ENCODE peak calls at places on chromosomes 5 and 9, in six cellular contexts. X is NCI-H1105; A is CD8-positive, alpha-beta T cell; G is NCI-H345; J is suprapubic skin; O is EH. S is an unnamed sample.

GRCh38 chr5:131163315-131164119 is 1.5 kb downstream of the HINT1 start:
- DNase-seq in X (no peak), A (no peak), G (no peak), J (no peak), O (peak; percentile 41), S (no peak)

GRCh38 chr5:88745093-88745696 is 137.8 kb downstream of the MEF2C start:
- DNase-seq in X (no peak), A (no peak), G (no peak), J (no peak), O (no peak), S (no peak)

GRCh38 chr5:78594946-78595921 is 53.3 kb downstream of the LHFPL2 start:
- DNase-seq in X (no peak), A (no peak), G (no peak), J (no peak), O (peak; percentile 98), S (no peak)

GRCh38 chr5:107781451-107781850 is 110.7 kb upstream of the EFNA5 start:
- DNase-seq in X (no peak), A (no peak), G (no peak), J (no peak), O (peak; percentile 46), S (no peak)

GRCh38 chr5:149135536-149136201 is 5.6 kb upstream of the ABLIM3 start:
- DNase-seq in X (no peak), A (no peak), G (no peak), J (no peak), O (peak; percentile 94), S (no peak)

GRCh38 chr9:100911273-100911672 is 117.3 kb upstream of the PLPPR1 start:
- DNase-seq in X (peak; percentile 55), A (no peak), G (peak; percentile 53), J (no peak), O (no peak), S (no peak)

GRCh38 chr9:135156525-135157510 is 69.3 kb downstream of the OLFM1 start:
- DNase-seq in X (no peak), A (no peak), G (no peak), J (no peak), O (peak; percentile 8), S (peak; percentile 81)

GRCh38 chr9:93193373-93193725 is 9.4 kb downstream of the WNK2 start:
- DNase-seq in X (peak; percentile 70), A (no peak), G (peak; percentile 74), J (no peak), O (no peak), S (no peak)

GRCh38 chr9:93827545-93828330 is 127.4 kb downstream of the BARX1 start:
- DNase-seq in X (no peak), A (no peak), G (no peak), J (peak; percentile 52), O (peak; percentile 49), S (peak; percentile 69)

GRCh38 chr9:69412741-69413150 is 87.7 kb downstream of the ENTREP1 start:
- DNase-seq in X (no peak), A (no peak), G (peak; percentile 6), J (no peak), O (peak; percentile 72), S (peak; percentile 74)

GRCh38 chr9:36934478-36935065 is 99.5 kb downstream of the PAX5 start:
- DNase-seq in X (no peak), A (no peak), G (peak; percentile 4), J (no peak), O (no peak), S (no peak)

GRCh38 chr5:53645078-53645477 is 84.6 kb downstream of the NDUFS4 start:
- DNase-seq in X (no peak), A (no peak), G (no peak), J (no peak), O (no peak), S (no peak)

GRCh38 chr5:125189451-125190051 is 443.1 kb upstream of the ZNF608 start:
- DNase-seq in X (no peak), A (no peak), G (no peak), J (no peak), O (peak; percentile 12), S (no peak)

GRCh38 chr5:53543401-53543800 is 17.0 kb upstream of the NDUFS4 start:
- DNase-seq in X (no peak), A (no peak), G (no peak), J (no peak), O (peak; percentile 55), S (no peak)

GRCh38 chr9:69549310-69550202 is 122.6 kb downstream of the APBA1 start:
- DNase-seq in X (peak; percentile 5), A (no peak), G (peak; percentile 37), J (no peak), O (peak; percentile 56), S (peak; percentile 23)

GRCh38 chr9:118059520-118060278 is 355.5 kb downstream of the TLR4 start:
- DNase-seq in X (peak; percentile 12), A (no peak), G (no peak), J (no peak), O (peak; percentile 29), S (peak; percentile 44)

GRCh38 chr5:32499261-32499660 is 54.7 kb upstream of the ZFR start:
- DNase-seq in X (no peak), A (no peak), G (no peak), J (no peak), O (no peak), S (no peak)

GRCh38 chr9:79353856-79354520 is 217.8 kb upstream of the TLE4 start:
- DNase-seq in X (no peak), A (no peak), G (no peak), J (no peak), O (peak; percentile 88), S (no peak)

GRCh38 chr5:132074772-132075718 is 1.5 kb downstream of the CSF2 start:
- DNase-seq in X (no peak), A (no peak), G (no peak), J (no peak), O (no peak), S (no peak)

GRCh38 chr9:34145165-34145564 is 18.7 kb upstream of the DCAF12 start:
- DNase-seq in X (no peak), A (no peak), G (no peak), J (no peak), O (peak; percentile 51), S (no peak)

GRCh38 chr5:131081371-131081770 is 83.7 kb downstream of the HINT1 start:
- DNase-seq in X (no peak), A (no peak), G (no peak), J (no peak), O (peak; percentile 6), S (no peak)